ENCODE peak calls at places on chromosomes 13 and 19, in ten cellular contexts. H is left lung; Q is tibial artery; R is A673; E is CD4-positive, alpha-beta T cell; U is breast epithelium; V is AG04449; B is transverse colon; S is left ventricle myocardium inferior; J is progenitor cell of endocrine pancreas. N is an unnamed sample.

GRCh38 chr19:13920940-13921744 is 15.1 kb downstream of the CC2D1A start:
- DNase-seq in R (peak), V (no peak), B (no peak), H (no peak), Q (no peak), S (no peak), J (no peak), U (no peak), E (no peak), N (no peak)

GRCh38 chr13:26679945-26680516 is 80.6 kb downstream of the GPR12 start:
- DNase-seq in U (no peak), B (no peak), J (no peak), V (no peak), S (no peak), R (peak), E (no peak), Q (peak), H (no peak), N (no peak)

GRCh38 chr19:40687525-40688016 is 2.9 kb downstream of the NUMBL start:
- DNase-seq in R (no peak), B (peak), V (no peak), Q (peak), J (no peak), E (no peak), S (peak), U (no peak), H (peak), N (no peak)

GRCh38 chr19:45117167-45117594 is 24.2 kb downstream of the PPP1R37 start:
- DNase-seq in H (peak), B (peak), V (no peak), J (no peak), Q (no peak), S (no peak), E (no peak), R (peak), U (no peak), N (no peak)

GRCh38 chr19:49932731-49933131 is 3.4 kb upstream of the NUP62 start:
- DNase-seq in S (no peak), R (no peak), J (no peak), V (no peak), H (no peak), Q (no peak), E (peak), U (no peak), B (no peak), N (no peak)

GRCh38 chr13:66021846-66022245 is 1208.3 kb downstream of the PCDH9 start:
- DNase-seq in B (no peak), H (no peak), R (no peak), E (no peak), V (no peak), U (no peak), S (no peak), J (no peak), Q (no peak), N (no peak)

GRCh38 chr13:109706015-109706715 is 80.2 kb downstream of the IRS2 start:
- DNase-seq in E (no peak), S (no peak), R (no peak), H (no peak), V (no peak), Q (no peak), J (no peak), B (no peak), U (no peak), N (no peak)

GRCh38 chr13:50127017-50127725 is 111.9 kb downstream of the KCNRG start:
- DNase-seq in R (no peak), J (no peak), H (peak), V (no peak), E (peak), Q (peak), U (peak), S (peak), B (peak), N (no peak)

GRCh38 chr19:38792250-38793111 is 3.5 kb downstream of the LGALS7B start:
- DNase-seq in S (peak), J (no peak), R (no peak), Q (no peak), H (no peak), V (no peak), U (no peak), B (peak), E (peak), N (no peak)

GRCh38 chr13:47555235-47555634 is 445.8 kb downstream of the SUCLA2 start:
- DNase-seq in U (no peak), H (no peak), V (no peak), R (no peak), Q (no peak), J (no peak), E (no peak), S (no peak), B (no peak), N (no peak)

GRCh38 chr19:29001006-29001921 is 211.7 kb downstream of the UQCRFS1 start:
- DNase-seq in S (no peak), R (no peak), H (no peak), U (no peak), B (no peak), E (no peak), Q (peak), J (no peak), V (no peak), N (no peak)

GRCh38 chr13:51475727-51476521 is 23.1 kb upstream of the INTS6 start:
- DNase-seq in J (no peak), V (no peak), U (no peak), Q (no peak), R (no peak), E (no peak), H (no peak), B (no peak), S (no peak), N (no peak)

GRCh38 chr13:94444826-94445225 is 34.7 kb downstream of the DCT start:
- DNase-seq in V (no peak), Q (no peak), R (no peak), U (no peak), H (no peak), B (no peak), J (no peak), E (no peak), S (no peak), N (no peak)

GRCh38 chr19:2436384-2436783 is 9.0 kb upstream of the TIMM13 start:
- DNase-seq in J (no peak), Q (no peak), B (no peak), V (no peak), S (no peak), U (no peak), H (no peak), R (no peak), E (no peak), N (no peak)

DNA sequence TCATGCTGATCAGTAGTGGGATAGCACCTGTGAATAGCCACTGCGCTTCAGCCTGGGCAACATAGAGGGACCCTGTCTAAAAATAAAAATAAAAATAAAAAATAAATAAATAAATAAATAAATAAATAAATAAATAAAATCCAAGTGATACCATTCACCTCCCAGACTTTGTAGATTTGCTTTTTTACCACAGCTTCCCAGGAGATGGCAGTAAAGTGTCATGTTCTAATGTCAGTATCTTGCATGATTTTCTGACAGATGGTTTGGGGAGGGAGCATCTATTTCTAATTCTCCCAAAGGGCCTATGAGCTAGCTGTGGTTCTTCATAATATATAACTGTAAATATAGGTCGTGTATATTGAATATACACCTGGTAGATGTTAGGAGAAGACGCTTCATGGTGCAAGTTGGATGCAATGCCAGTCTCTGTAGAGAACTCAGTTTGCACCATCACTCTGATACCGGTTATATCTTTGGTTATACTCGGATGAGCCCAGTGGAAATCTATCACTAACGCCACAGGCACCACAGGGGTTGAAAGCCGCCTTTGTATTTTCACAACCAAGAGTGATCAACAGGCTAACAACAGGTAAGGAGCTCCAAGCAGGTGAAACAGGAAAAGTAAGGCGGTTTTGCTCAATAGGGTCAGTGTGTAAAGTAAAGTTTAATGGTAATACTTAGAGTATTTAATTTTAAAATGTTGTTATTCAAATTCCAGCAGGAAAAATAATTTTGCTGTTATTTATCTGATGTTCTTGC is 13.9 kb downstream of the APLP1 start:
- DNase-seq in E (no peak), V (peak), H (no peak), Q (no peak), J (no peak), R (peak), B (no peak), S (no peak), U (no peak), N (peak)
- TF ChIP-seq CTCF in E (peak), V (peak), H (peak), Q (peak), J (peak), R (peak), B (peak), S (peak), U (peak), N (peak)

DNA sequence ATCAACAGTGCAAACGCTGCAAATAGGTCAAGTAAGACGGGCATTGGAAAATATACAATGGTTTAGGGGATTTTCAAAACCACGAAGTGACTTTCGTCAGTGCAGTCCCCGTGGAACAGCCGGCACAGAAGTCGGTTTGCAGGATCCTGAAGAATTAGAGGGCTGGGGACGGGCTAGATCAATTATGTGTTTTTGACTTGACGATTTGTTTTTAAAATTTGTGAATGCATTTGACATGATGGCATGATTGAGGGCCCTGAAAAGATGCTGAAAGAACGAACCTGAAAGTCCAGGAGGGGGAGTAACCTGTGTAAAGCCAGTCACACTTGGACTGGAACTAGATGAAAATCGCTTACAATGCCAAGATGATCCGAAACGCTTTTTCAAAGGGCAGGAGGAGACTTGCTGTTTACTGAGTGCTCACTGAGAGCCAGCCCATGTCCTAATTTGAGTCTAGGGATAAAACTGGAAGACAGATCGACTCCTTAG is 8.9 kb upstream of the DGKH start:
- DNase-seq in J (no peak), U (no peak), R (no peak), B (no peak), H (no peak), S (no peak), Q (no peak), V (no peak), E (no peak), N (no peak)
- TF ChIP-seq CTCF in J (no peak), U (no peak), R (no peak), B (no peak), H (no peak), S (no peak), Q (no peak), V (no peak), E (no peak), N (no peak)

GRCh38 chr19:54461201-54462071 is 2.1 kb downstream of the LENG9 start:
- DNase-seq in J (no peak), R (peak), E (no peak), Q (peak), V (no peak), U (no peak), B (no peak), S (no peak), H (no peak), N (no peak)
- TF ChIP-seq CTCF in J (no peak), R (no peak), E (no peak), Q (no peak), V (no peak), U (no peak), B (no peak), S (no peak), H (no peak), N (no peak)

DNA sequence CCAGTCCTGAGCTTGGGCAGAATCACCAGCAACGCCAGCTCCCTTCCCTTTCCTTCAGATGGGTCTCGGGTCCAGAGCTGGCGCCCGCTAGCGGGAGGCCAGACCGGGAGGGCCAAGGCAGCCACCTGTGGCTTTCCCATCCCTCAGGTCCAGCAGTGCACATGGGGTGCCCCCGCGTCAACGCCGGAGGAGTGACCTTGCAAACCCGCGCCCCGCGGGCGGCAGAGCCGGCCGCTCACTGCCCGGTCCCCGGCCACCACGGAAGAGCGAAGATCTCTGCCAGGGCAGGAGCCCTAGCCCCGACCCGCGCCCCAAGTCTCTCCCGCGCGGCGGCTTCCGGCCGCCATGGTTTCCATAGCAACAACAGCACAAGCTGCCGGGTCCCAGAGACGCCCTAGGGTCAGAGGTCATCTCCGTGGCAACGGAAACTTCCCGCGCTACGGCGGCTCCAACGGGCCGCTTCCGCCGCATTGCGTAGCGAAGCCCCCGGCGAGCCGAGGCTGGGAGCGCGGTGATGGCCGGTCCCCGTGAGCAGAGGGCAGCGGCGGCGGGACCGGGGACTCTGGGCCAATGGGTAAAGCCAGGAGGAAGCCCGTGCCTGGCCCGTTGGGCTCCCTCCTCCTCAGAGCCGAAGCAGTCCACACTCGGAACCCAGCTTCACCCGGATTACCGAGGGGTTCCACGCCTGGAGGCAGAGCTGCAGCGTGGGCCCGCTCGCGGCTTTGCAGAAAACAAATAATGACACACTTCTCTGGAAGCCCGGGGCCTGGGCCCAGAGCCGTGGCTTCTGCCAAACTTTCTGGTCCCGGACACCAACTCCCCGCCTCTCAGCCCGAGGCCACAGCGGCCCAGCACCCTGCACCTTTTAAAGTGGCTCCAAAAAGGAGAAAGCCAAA is 7.4 kb downstream of the FGF14 start:
- DNase-seq in J (peak), V (no peak), U (peak), R (peak), H (peak), Q (peak), S (peak), B (peak), E (peak), N (peak)
- TF ChIP-seq CTCF in J (peak), V (peak), U (no peak), R (peak), H (no peak), Q (no peak), S (peak), B (no peak), E (no peak), N (no peak)

N was measured in AG09309.